ENCODE peak calls at places on chromosomes 3 and 15, in seven cellular contexts. A, Q, K, M, J, Y and T are unnamed samples.

GRCh38 chr3:52001443-52001974 is 5.8 kb upstream of the RPL29 start:
- DNase-seq in K (peak), J (peak), M (peak), Y (peak), Q (no peak), A (peak), T (no peak)

GRCh38 chr15:37653018-37653417 is 281.4 kb upstream of the TMCO5A start:
- DNase-seq in Y (no peak), A (no peak), Q (no peak), M (no peak), K (no peak), J (peak), T (no peak)

GRCh38 chr3:140242818-140243276 is 307.9 kb downstream of the CLSTN2 start:
- DNase-seq in K (no peak), M (peak), A (peak), Y (no peak), J (no peak), Q (no peak), T (peak)

GRCh38 chr15:55829826-55830225 is 86.9 kb upstream of the PRTG start:
- DNase-seq in Y (no peak), A (no peak), K (no peak), J (no peak), M (peak), Q (no peak), T (peak)

GRCh38 chr3:134872405-134872804 is 77.3 kb downstream of the EPHB1 start:
- DNase-seq in J (no peak), A (no peak), K (no peak), Q (no peak), M (no peak), Y (no peak), T (no peak)

GRCh38 chr3:99940350-99940749 is 122.7 kb downstream of the CMSS1 start:
- DNase-seq in A (no peak), J (no peak), Q (no peak), Y (no peak), M (no peak), K (no peak), T (no peak)

GRCh38 chr3:31142139-31142538 is 247.7 kb upstream of the GADL1 start:
- DNase-seq in Y (no peak), M (no peak), J (no peak), K (no peak), Q (no peak), A (no peak), T (no peak)

GRCh38 chr3:127962937-127963336 is 47.9 kb downstream of the KBTBD12 start:
- DNase-seq in A (no peak), K (no peak), J (no peak), Y (no peak), M (no peak), Q (no peak), T (no peak)

GRCh38 chr3:58293516-58293915 is 12.5 kb upstream of the RPP14 start:
- DNase-seq in J (no peak), M (no peak), Y (no peak), K (no peak), A (no peak), Q (no peak), T (no peak)

GRCh38 chr3:191330309-191330712 is at the start of gene UTS2B:
- DNase-seq in Y (peak), K (no peak), M (peak), Q (no peak), J (no peak), A (no peak), T (no peak)

GRCh38 chr15:91855684-91856553 is 2.4 kb downstream of the SLCO3A1 start:
- DNase-seq in K (peak), Q (no peak), M (peak), A (no peak), Y (no peak), J (peak), T (no peak)

GRCh38 chr3:50333744-50334328 is 5.8 kb upstream of the TUSC2 start:
- DNase-seq in Y (no peak), M (no peak), A (no peak), J (no peak), K (no peak), Q (no peak), T (no peak)

GRCh38 chr15:39621210-39621609 is 40.3 kb downstream of the THBS1 start:
- DNase-seq in A (no peak), K (no peak), Y (no peak), Q (no peak), J (no peak), M (no peak), T (no peak)

GRCh38 chr3:31735667-31736066 is 202.9 kb downstream of the STT3B start:
- DNase-seq in Y (no peak), J (no peak), A (no peak), M (no peak), Q (no peak), K (no peak), T (no peak)

GRCh38 chr15:24848050-24848449 is 106.7 kb upstream of the SNRPN start:
- DNase-seq in K (no peak), Y (no peak), Q (no peak), J (peak), A (no peak), M (no peak), T (no peak)

GRCh38 chr3:177977381-177978158 is 558.7 kb upstream of the KCNMB2 start:
- DNase-seq in J (no peak), A (peak), Y (peak), K (no peak), M (peak), Q (no peak), T (peak)

GRCh38 chr15:41773332-41773728 is 954 bp upstream of the MAPKBP1 start:
- DNase-seq in K (no peak), J (no peak), A (no peak), M (no peak), Q (no peak), Y (no peak), T (no peak)

GRCh38 chr3:104717828-104718196 is 648.9 kb upstream of the ALCAM start:
- DNase-seq in K (no peak), Y (no peak), M (no peak), A (no peak), J (no peak), Q (no peak), T (no peak)

GRCh38 chr3:21094686-21095085 is 656.3 kb downstream of the ZNF385D start:
- DNase-seq in K (no peak), Q (no peak), Y (no peak), A (no peak), J (no peak), M (no peak), T (no peak)

GRCh38 chr15:96347181-96348111 is 16.9 kb downstream of the NR2F2 start:
- DNase-seq in Y (no peak), J (peak), K (no peak), Q (no peak), A (no peak), M (no peak), T (no peak)

GRCh38 chr3:101833446-101833974 is 15.8 kb upstream of the NFKBIZ start:
- DNase-seq in J (no peak), A (no peak), Y (no peak), K (no peak), M (no peak), Q (no peak), T (no peak)

GRCh38 chr15:93031103-93031464 is 57.9 kb downstream of the RGMA start:
- DNase-seq in Y (no peak), Q (no peak), J (no peak), M (no peak), K (no peak), A (no peak), T (no peak)

GRCh38 chr3:132870596-132870995 is 148.4 kb upstream of the NPHP3 start:
- DNase-seq in A (no peak), Y (no peak), Q (no peak), M (no peak), K (no peak), J (no peak), T (no peak)

DNA sequence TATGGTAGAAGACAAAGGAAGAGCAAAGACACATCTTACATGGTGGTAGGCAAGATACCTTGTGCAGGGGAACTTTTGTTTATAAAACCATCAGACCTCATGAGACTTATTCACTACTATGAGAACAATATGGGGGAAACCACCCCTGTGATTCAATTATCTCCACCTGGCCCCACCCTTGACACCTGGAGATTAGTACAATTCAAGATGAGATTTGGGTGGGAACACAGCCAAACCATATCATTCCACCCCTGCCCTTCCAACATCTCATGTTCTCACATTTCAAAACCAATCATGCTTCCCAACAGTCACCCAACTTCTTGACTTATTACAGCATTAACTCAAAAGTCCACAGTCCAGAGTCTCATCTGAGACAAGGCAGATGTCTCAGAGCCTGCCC is 21.7 kb upstream of the PLSCR1 start:
- DNase-seq in Y (no peak), J (no peak), M (no peak), K (no peak), Q (no peak), A (no peak), T (no peak)
- TF ChIP-seq CTCF in Y (no peak), J (no peak), M (no peak), K (no peak), Q (no peak), A (no peak), T (no peak)

DNA sequence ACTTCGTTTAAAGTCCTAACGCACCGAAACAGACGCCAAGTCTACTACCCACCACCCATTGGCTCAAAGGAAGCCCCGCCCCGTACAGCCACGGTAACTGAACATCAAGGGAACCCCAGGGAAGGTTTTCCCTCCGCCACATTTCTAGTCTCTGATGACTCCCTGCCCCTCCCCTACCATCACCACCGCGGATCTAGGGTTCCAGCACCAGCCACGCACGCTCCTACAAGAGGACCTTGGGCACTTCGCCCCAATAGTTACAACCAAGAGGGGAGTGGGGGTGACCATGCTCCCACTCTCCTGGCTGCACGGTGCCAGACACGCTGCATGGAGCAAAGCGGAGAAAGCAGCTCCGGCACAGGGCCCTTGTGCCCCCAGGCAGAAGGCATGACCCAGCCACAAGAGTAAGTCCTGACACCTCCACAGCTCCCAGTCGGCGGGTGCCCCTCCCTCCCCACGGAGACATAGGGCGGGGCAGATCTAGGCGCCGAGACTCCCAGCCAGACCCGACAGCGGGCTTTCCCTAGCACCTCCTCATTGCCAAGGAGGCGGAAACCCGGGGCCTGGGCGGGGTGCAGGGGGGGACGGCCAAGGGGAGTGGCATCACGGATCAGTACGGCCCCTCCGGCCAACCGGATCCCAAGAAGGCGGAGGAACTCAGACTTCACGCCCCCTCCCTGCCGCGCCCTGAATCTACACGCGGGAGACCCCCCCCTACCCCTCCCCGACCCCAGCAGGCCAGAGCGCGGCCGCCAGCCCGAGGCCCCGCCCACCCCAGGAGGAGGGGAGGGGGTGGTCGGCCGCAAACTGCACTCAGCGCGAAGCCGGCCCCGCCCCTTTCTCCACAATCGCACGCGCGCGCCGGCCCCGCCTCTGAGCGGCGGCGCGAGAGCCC is 936 bp downstream of the SIN3A start:
- DNase-seq in A (peak), Q (peak), M (peak), Y (peak), J (peak), K (peak), T (peak)
- TF ChIP-seq CTCF in A (no peak), Q (no peak), M (no peak), Y (no peak), J (no peak), K (no peak), T (no peak)

GRCh38 chr3:158091526-158091925 is 14.7 kb downstream of the SHOX2 start:
- DNase-seq in Q (no peak), A (peak), K (no peak), J (no peak), Y (no peak), M (no peak), T (no peak)
- TF ChIP-seq CTCF in Q (no peak), A (peak), K (peak), J (peak), Y (no peak), M (peak), T (peak)

GRCh38 chr3:167031364-167032049 is 348.6 kb downstream of the ZBBX start:
- DNase-seq in Q (no peak), Y (no peak), M (no peak), J (no peak), A (no peak), K (no peak), T (no peak)

GRCh38 chr3:167033866-167034265 is 346.2 kb downstream of the ZBBX start:
- DNase-seq in M (no peak), Y (no peak), A (no peak), K (no peak), J (no peak), Q (no peak), T (no peak)

GRCh38 chr3:167030059-167030458 is 350.0 kb downstream of the ZBBX start:
- DNase-seq in J (no peak), A (no peak), K (no peak), M (no peak), Y (no peak), Q (no peak), T (no peak)

GRCh38 chr3:167032267-167032876 is 347.7 kb downstream of the ZBBX start:
- DNase-seq in A (no peak), J (no peak), Y (peak), Q (no peak), K (no peak), M (peak), T (no peak)
- TF ChIP-seq CTCF in A (no peak), J (peak), Y (peak), Q (no peak), K (peak), M (peak), T (peak)

DNA sequence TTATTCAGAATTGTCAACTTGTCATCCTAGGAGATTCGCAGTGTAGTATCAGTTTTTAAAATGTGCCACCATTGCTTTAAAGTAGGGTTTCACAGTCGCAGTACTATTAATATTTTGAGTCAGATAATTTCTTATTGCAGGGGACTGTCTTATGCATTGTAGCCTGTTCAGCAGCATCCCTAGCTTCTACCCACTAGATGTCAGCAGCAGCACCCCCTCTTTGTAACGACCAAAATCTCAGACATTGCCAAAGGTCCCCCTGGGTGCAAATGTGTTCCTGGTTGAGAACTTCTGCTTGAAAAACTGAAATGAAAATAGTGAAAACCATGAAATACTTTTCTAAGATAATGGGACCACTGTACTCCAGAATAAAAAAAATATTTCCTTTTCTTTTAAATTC is 474.8 kb downstream of the CNTN3 start:
- DNase-seq in M (no peak), K (no peak), Q (no peak), A (no peak), Y (no peak), J (peak), T (no peak)
- TF ChIP-seq CTCF in M (no peak), K (no peak), Q (no peak), A (no peak), Y (no peak), J (peak), T (no peak)